ENCODE peak calls at places on chromosomes 11 and 22, in eight cellular contexts. One of them, this sample, is unnamed.

GRCh38 chr22:37747090-37747714 is 50.4 kb downstream of the TRIOBP start:
- DNase-seq in GM23338: no peak
- DNase-seq in stimulated activated CD8-positive, alpha-beta memory T cell treated with anti-CD3 and anti-CD28 coated beads, Interleukin-4, amount 100 ng/mL, for 4 hours: no peak
- DNase-seq in right lobe of liver: peak
- DNase-seq in stimulated activated CD4-positive, alpha-beta T cell treated with anti-CD3 and anti-CD28 coated beads, Interleukin-4, amount 100 ng/mL, for 4 hours: no peak
- DNase-seq in activated CD4-positive, alpha-beta T cell treated with anti-CD3 and anti-CD28 coated beads for 4 hours: no peak
- DNase-seq in T-helper 2 cell: no peak
- DNase-seq in HuH-7.5: no peak
- DNase-seq in this sample: no peak

GRCh38 chr22:29093501-29093921 is 20.7 kb downstream of the KREMEN1 start:
- DNase-seq in GM23338: no peak
- DNase-seq in stimulated activated CD8-positive, alpha-beta memory T cell treated with anti-CD3 and anti-CD28 coated beads, Interleukin-4, amount 100 ng/mL, for 4 hours: no peak
- DNase-seq in right lobe of liver: no peak
- DNase-seq in stimulated activated CD4-positive, alpha-beta T cell treated with anti-CD3 and anti-CD28 coated beads, Interleukin-4, amount 100 ng/mL, for 4 hours: no peak
- DNase-seq in activated CD4-positive, alpha-beta T cell treated with anti-CD3 and anti-CD28 coated beads for 4 hours: no peak
- DNase-seq in T-helper 2 cell: no peak
- DNase-seq in HuH-7.5: no peak
- DNase-seq in this sample: no peak

GRCh38 chr11:133950874-133951483 is 5.8 kb downstream of the IGSF9B start:
- DNase-seq in GM23338: peak
- DNase-seq in stimulated activated CD8-positive, alpha-beta memory T cell treated with anti-CD3 and anti-CD28 coated beads, Interleukin-4, amount 100 ng/mL, for 4 hours: no peak
- DNase-seq in right lobe of liver: no peak
- DNase-seq in stimulated activated CD4-positive, alpha-beta T cell treated with anti-CD3 and anti-CD28 coated beads, Interleukin-4, amount 100 ng/mL, for 4 hours: no peak
- DNase-seq in activated CD4-positive, alpha-beta T cell treated with anti-CD3 and anti-CD28 coated beads for 4 hours: no peak
- DNase-seq in T-helper 2 cell: no peak
- DNase-seq in HuH-7.5: no peak
- DNase-seq in this sample: peak

GRCh38 chr11:131065435-131066295 is 149.4 kb upstream of the SNX19 start:
- DNase-seq in GM23338: peak
- DNase-seq in stimulated activated CD8-positive, alpha-beta memory T cell treated with anti-CD3 and anti-CD28 coated beads, Interleukin-4, amount 100 ng/mL, for 4 hours: no peak
- DNase-seq in right lobe of liver: no peak
- DNase-seq in stimulated activated CD4-positive, alpha-beta T cell treated with anti-CD3 and anti-CD28 coated beads, Interleukin-4, amount 100 ng/mL, for 4 hours: no peak
- DNase-seq in activated CD4-positive, alpha-beta T cell treated with anti-CD3 and anti-CD28 coated beads for 4 hours: no peak
- DNase-seq in T-helper 2 cell: no peak
- DNase-seq in HuH-7.5: no peak
- DNase-seq in this sample: no peak

GRCh38 chr22:27435839-27436581 is 365.5 kb downstream of the MN1 start:
- DNase-seq in GM23338: peak
- DNase-seq in stimulated activated CD8-positive, alpha-beta memory T cell treated with anti-CD3 and anti-CD28 coated beads, Interleukin-4, amount 100 ng/mL, for 4 hours: no peak
- DNase-seq in right lobe of liver: no peak
- DNase-seq in stimulated activated CD4-positive, alpha-beta T cell treated with anti-CD3 and anti-CD28 coated beads, Interleukin-4, amount 100 ng/mL, for 4 hours: no peak
- DNase-seq in activated CD4-positive, alpha-beta T cell treated with anti-CD3 and anti-CD28 coated beads for 4 hours: no peak
- DNase-seq in T-helper 2 cell: no peak
- DNase-seq in HuH-7.5: no peak
- DNase-seq in this sample: no peak

GRCh38 chr11:59247535-59248227 is 35.0 kb upstream of the MPEG1 start:
- DNase-seq in GM23338: no peak
- DNase-seq in stimulated activated CD8-positive, alpha-beta memory T cell treated with anti-CD3 and anti-CD28 coated beads, Interleukin-4, amount 100 ng/mL, for 4 hours: no peak
- DNase-seq in right lobe of liver: no peak
- DNase-seq in stimulated activated CD4-positive, alpha-beta T cell treated with anti-CD3 and anti-CD28 coated beads, Interleukin-4, amount 100 ng/mL, for 4 hours: no peak
- DNase-seq in activated CD4-positive, alpha-beta T cell treated with anti-CD3 and anti-CD28 coated beads for 4 hours: no peak
- DNase-seq in T-helper 2 cell: no peak
- DNase-seq in HuH-7.5: no peak
- DNase-seq in this sample: peak

GRCh38 chr11:128568166-128568778 is 19.1 kb downstream of the ETS1 start:
- DNase-seq in GM23338: no peak
- DNase-seq in stimulated activated CD8-positive, alpha-beta memory T cell treated with anti-CD3 and anti-CD28 coated beads, Interleukin-4, amount 100 ng/mL, for 4 hours: no peak
- DNase-seq in right lobe of liver: peak
- DNase-seq in stimulated activated CD4-positive, alpha-beta T cell treated with anti-CD3 and anti-CD28 coated beads, Interleukin-4, amount 100 ng/mL, for 4 hours: no peak
- DNase-seq in activated CD4-positive, alpha-beta T cell treated with anti-CD3 and anti-CD28 coated beads for 4 hours: no peak
- DNase-seq in T-helper 2 cell: no peak
- DNase-seq in HuH-7.5: no peak
- DNase-seq in this sample: no peak

GRCh38 chr11:73969991-73970800 is 12.4 kb downstream of the UCP2 start:
- DNase-seq in GM23338: no peak
- DNase-seq in stimulated activated CD8-positive, alpha-beta memory T cell treated with anti-CD3 and anti-CD28 coated beads, Interleukin-4, amount 100 ng/mL, for 4 hours: no peak
- DNase-seq in right lobe of liver: no peak
- DNase-seq in stimulated activated CD4-positive, alpha-beta T cell treated with anti-CD3 and anti-CD28 coated beads, Interleukin-4, amount 100 ng/mL, for 4 hours: no peak
- DNase-seq in activated CD4-positive, alpha-beta T cell treated with anti-CD3 and anti-CD28 coated beads for 4 hours: no peak
- DNase-seq in T-helper 2 cell: no peak
- DNase-seq in HuH-7.5: no peak
- DNase-seq in this sample: no peak

GRCh38 chr11:78354741-78355705 is 62.6 kb downstream of the GAB2 start:
- DNase-seq in GM23338: peak
- DNase-seq in stimulated activated CD8-positive, alpha-beta memory T cell treated with anti-CD3 and anti-CD28 coated beads, Interleukin-4, amount 100 ng/mL, for 4 hours: no peak
- DNase-seq in right lobe of liver: no peak
- DNase-seq in stimulated activated CD4-positive, alpha-beta T cell treated with anti-CD3 and anti-CD28 coated beads, Interleukin-4, amount 100 ng/mL, for 4 hours: no peak
- DNase-seq in activated CD4-positive, alpha-beta T cell treated with anti-CD3 and anti-CD28 coated beads for 4 hours: no peak
- DNase-seq in T-helper 2 cell: no peak
- DNase-seq in HuH-7.5: no peak
- DNase-seq in this sample: peak

GRCh38 chr11:34501500-34501899 is 12.1 kb downstream of the ELF5 start:
- DNase-seq in GM23338: no peak
- DNase-seq in stimulated activated CD8-positive, alpha-beta memory T cell treated with anti-CD3 and anti-CD28 coated beads, Interleukin-4, amount 100 ng/mL, for 4 hours: no peak
- DNase-seq in right lobe of liver: peak
- DNase-seq in stimulated activated CD4-positive, alpha-beta T cell treated with anti-CD3 and anti-CD28 coated beads, Interleukin-4, amount 100 ng/mL, for 4 hours: no peak
- DNase-seq in activated CD4-positive, alpha-beta T cell treated with anti-CD3 and anti-CD28 coated beads for 4 hours: no peak
- DNase-seq in T-helper 2 cell: no peak
- DNase-seq in HuH-7.5: peak
- DNase-seq in this sample: peak

GRCh38 chr22:48729499-48730171 is 1098.0 kb downstream of the BRD1 start:
- DNase-seq in GM23338: no peak
- DNase-seq in stimulated activated CD8-positive, alpha-beta memory T cell treated with anti-CD3 and anti-CD28 coated beads, Interleukin-4, amount 100 ng/mL, for 4 hours: no peak
- DNase-seq in right lobe of liver: no peak
- DNase-seq in stimulated activated CD4-positive, alpha-beta T cell treated with anti-CD3 and anti-CD28 coated beads, Interleukin-4, amount 100 ng/mL, for 4 hours: no peak
- DNase-seq in activated CD4-positive, alpha-beta T cell treated with anti-CD3 and anti-CD28 coated beads for 4 hours: no peak
- DNase-seq in T-helper 2 cell: no peak
- DNase-seq in HuH-7.5: no peak
- DNase-seq in this sample: no peak

GRCh38 chr11:123166095-123166559 is 28.9 kb downstream of the CLMP start:
- DNase-seq in GM23338: peak
- DNase-seq in stimulated activated CD8-positive, alpha-beta memory T cell treated with anti-CD3 and anti-CD28 coated beads, Interleukin-4, amount 100 ng/mL, for 4 hours: no peak
- DNase-seq in right lobe of liver: no peak
- DNase-seq in stimulated activated CD4-positive, alpha-beta T cell treated with anti-CD3 and anti-CD28 coated beads, Interleukin-4, amount 100 ng/mL, for 4 hours: no peak
- DNase-seq in activated CD4-positive, alpha-beta T cell treated with anti-CD3 and anti-CD28 coated beads for 4 hours: no peak
- DNase-seq in T-helper 2 cell: no peak
- DNase-seq in HuH-7.5: no peak
- DNase-seq in this sample: no peak

This sample was measured in DMS79 treated with DMSO at 0.1 percent for 48 hours.